ENCODE peak calls at places on chromosomes 4 and X, in four cellular contexts. One of them, this sample, is unnamed.

GRCh38 chrX:148536961-148537360 is 36.5 kb downstream of the AFF2 start:
- DNase-seq in K562: no peak
- DNase-seq in A549: no peak
- DNase-seq in GM12878: no peak
- DNase-seq in this sample: no peak

GRCh38 chr4:81550005-81550896 is 78.5 kb upstream of the RASGEF1B start:
- DNase-seq in A549: no peak
- DNase-seq in K562: no peak
- DNase-seq in GM12878: no peak
- DNase-seq in this sample: no peak

GRCh38 chr4:37909690-37910486 is 19.0 kb downstream of the TBC1D1 start:
- DNase-seq in A549: no peak
- DNase-seq in K562: no peak
- DNase-seq in GM12878: no peak
- DNase-seq in this sample: no peak

GRCh38 chr4:152680988-152681731 is 1.4 kb upstream of the TMEM154 start:
- DNase-seq in A549: peak; percentile 38
- DNase-seq in K562: no peak
- DNase-seq in GM12878: no peak
- DNase-seq in this sample: peak; percentile 59

GRCh38 chrX:397575-397974 is 10.9 kb upstream of the PPP2R3B start:
- DNase-seq in K562: no peak
- DNase-seq in GM12878: no peak
- DNase-seq in A549: no peak
- DNase-seq in this sample: peak; percentile 46

GRCh38 chrX:11781734-11782370 is 23.8 kb downstream of the MSL3 start:
- DNase-seq in A549: no peak
- DNase-seq in GM12878: no peak
- DNase-seq in K562: peak; percentile 7
- DNase-seq in this sample: no peak

GRCh38 chr4:106149911-106150310 is 166.1 kb downstream of the TBCK start:
- DNase-seq in A549: no peak
- DNase-seq in GM12878: no peak
- DNase-seq in K562: no peak
- DNase-seq in this sample: no peak

GRCh38 chrX:41889317-41890025 is 33.9 kb downstream of the CASK start:
- DNase-seq in GM12878: no peak
- DNase-seq in K562: no peak
- DNase-seq in A549: peak; percentile 61
- DNase-seq in this sample: peak; percentile 58

GRCh38 chr4:107828315-107828714 is 3.6 kb downstream of the SGMS2 start:
- DNase-seq in K562: no peak
- DNase-seq in A549: no peak
- DNase-seq in GM12878: no peak
- DNase-seq in this sample: no peak

GRCh38 chr4:92334716-92335350 is 31.1 kb downstream of the GRID2 start:
- DNase-seq in A549: no peak
- DNase-seq in GM12878: no peak
- DNase-seq in K562: no peak
- DNase-seq in this sample: no peak

GRCh38 chr4:186719925-186720694 is 3.5 kb downstream of the FAT1 start:
- DNase-seq in A549: peak; percentile 81
- DNase-seq in GM12878: no peak
- DNase-seq in K562: peak; percentile 73
- DNase-seq in this sample: no peak

GRCh38 chr4:54930226-54930625 is 195.2 kb downstream of the KDR start:
- DNase-seq in K562: no peak
- DNase-seq in A549: no peak
- DNase-seq in GM12878: no peak
- DNase-seq in this sample: peak; percentile 31

GRCh38 chrX:139495324-139495723 is 35.2 kb upstream of the F9 start:
- DNase-seq in GM12878: no peak
- DNase-seq in A549: no peak
- DNase-seq in K562: no peak
- DNase-seq in this sample: no peak

GRCh38 chr4:15918484-15919129 is 19.9 kb downstream of the FGFBP1 start:
- DNase-seq in K562: no peak
- DNase-seq in A549: no peak
- DNase-seq in GM12878: no peak
- DNase-seq in this sample: no peak

GRCh38 chr4:67234296-67234695 is 311.0 kb downstream of the CENPC start:
- DNase-seq in GM12878: no peak
- DNase-seq in K562: no peak
- DNase-seq in A549: no peak
- DNase-seq in this sample: no peak

GRCh38 chrX:129116651-129117050 is 406.6 kb downstream of the SMARCA1 start:
- DNase-seq in A549: no peak
- DNase-seq in GM12878: no peak
- DNase-seq in K562: no peak
- DNase-seq in this sample: no peak

GRCh38 chrX:154043003-154043402 is 23.3 kb upstream of the IRAK1 start:
- DNase-seq in K562: no peak
- DNase-seq in A549: no peak
- DNase-seq in GM12878: no peak
- DNase-seq in this sample: peak; percentile 64

GRCh38 chrX:57119416-57119815 is 1.9 kb downstream of the SPIN2B start:
- DNase-seq in K562: no peak
- DNase-seq in GM12878: no peak
- DNase-seq in A549: no peak
- DNase-seq in this sample: no peak

GRCh38 chrX:155235891-155236290 is 19.6 kb downstream of the VBP1 start:
- DNase-seq in A549: no peak
- DNase-seq in K562: no peak
- DNase-seq in GM12878: no peak
- DNase-seq in this sample: no peak

GRCh38 chrX:71922697-71923096 is 12.1 kb downstream of the NHSL2 start:
- DNase-seq in K562: no peak
- DNase-seq in GM12878: no peak
- DNase-seq in A549: no peak
- DNase-seq in this sample: no peak

GRCh38 chr4:159224412-159224811 is 121.5 kb downstream of the RAPGEF2 start:
- DNase-seq in K562: no peak
- DNase-seq in A549: no peak
- DNase-seq in GM12878: no peak
- DNase-seq in this sample: no peak

GRCh38 chrX:147800663-147801062 is 111.1 kb upstream of the FMR1 start:
- DNase-seq in GM12878: no peak
- DNase-seq in A549: no peak
- DNase-seq in K562: no peak
- DNase-seq in this sample: no peak

GRCh38 chrX:614136-614535 is 16.5 kb upstream of the SHOX start:
- DNase-seq in A549: no peak
- DNase-seq in GM12878: no peak
- DNase-seq in K562: no peak
- DNase-seq in this sample: no peak

GRCh38 chrX:68534696-68535095 is 35.8 kb downstream of the YIPF6 start:
- DNase-seq in K562: no peak
- DNase-seq in A549: no peak
- DNase-seq in GM12878: no peak
- DNase-seq in this sample: peak; percentile 12

GRCh38 chr4:40335508-40335860 is 351 bp downstream of the CHRNA9 start:
- DNase-seq in GM12878: no peak
- DNase-seq in K562: no peak
- DNase-seq in A549: peak; percentile 43
- DNase-seq in this sample: peak; percentile 37

GRCh38 chrX:147763131-147763530 is 148.6 kb upstream of the FMR1 start:
- DNase-seq in A549: no peak
- DNase-seq in K562: no peak
- DNase-seq in GM12878: no peak
- DNase-seq in this sample: no peak

GRCh38 chr4:24780936-24781538 is 14.3 kb upstream of the SOD3 start:
- DNase-seq in K562: no peak
- DNase-seq in GM12878: no peak
- DNase-seq in A549: no peak
- DNase-seq in this sample: no peak

GRCh38 chr4:24777528-24777927 is 17.8 kb upstream of the SOD3 start:
- DNase-seq in GM12878: no peak
- DNase-seq in K562: no peak
- DNase-seq in A549: no peak
- DNase-seq in this sample: no peak

GRCh38 chr4:24775750-24776149 is 19.6 kb upstream of the SOD3 start:
- DNase-seq in K562: no peak
- DNase-seq in A549: no peak
- DNase-seq in GM12878: no peak
- DNase-seq in this sample: no peak

GRCh38 chr4:24775209-24775608 is 20.2 kb upstream of the SOD3 start:
- DNase-seq in GM12878: no peak
- DNase-seq in K562: no peak
- DNase-seq in A549: no peak
- DNase-seq in this sample: peak; percentile 55

GRCh38 chr4:24778427-24779225 is 16.7 kb upstream of the SOD3 start:
- DNase-seq in A549: no peak
- DNase-seq in K562: no peak
- DNase-seq in GM12878: no peak
- DNase-seq in this sample: peak; percentile 98
- TF ChIP-seq SMC3 in A549: no peak
- TF ChIP-seq SMC3 in K562: no peak
- TF ChIP-seq SMC3 in GM12878: no peak
- TF ChIP-seq SMC3 in this sample: no peak

DNA sequence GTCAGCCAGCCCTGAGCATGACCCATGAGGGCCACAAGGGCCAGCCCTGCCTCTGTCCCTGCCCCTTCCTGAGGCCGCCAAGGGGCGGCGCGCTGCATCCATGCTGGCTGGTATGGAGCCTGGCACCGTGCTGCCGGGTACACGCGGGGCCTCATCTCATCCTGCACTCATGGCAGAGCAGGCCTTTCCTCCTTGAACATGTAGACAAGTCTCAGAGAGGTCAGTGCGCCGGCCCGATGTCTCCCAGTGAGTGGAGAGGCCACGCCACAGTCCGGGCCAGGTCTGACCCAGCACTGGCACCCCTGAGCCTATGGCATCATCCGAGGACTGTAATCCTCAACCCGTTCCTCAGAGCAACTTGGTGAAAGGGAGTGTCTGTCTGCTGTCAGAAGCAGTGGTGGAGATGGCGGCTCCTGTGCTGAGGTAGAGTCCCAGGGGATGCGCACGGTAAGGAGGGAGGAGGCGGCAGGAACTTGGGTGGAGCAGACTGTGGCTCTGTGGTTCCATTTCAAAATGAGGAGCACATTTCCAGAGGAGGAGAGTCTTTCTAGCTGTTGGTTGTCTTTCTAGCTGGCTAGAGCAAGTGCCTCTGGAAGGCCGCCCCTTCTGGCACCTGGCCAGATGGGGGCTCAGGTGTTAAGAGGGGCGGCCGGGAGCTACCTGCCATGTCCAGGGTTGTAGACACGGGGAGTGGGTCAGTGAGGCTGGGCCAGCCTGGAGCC is 32.8 kb downstream of the TRMT44 start:
- DNase-seq in GM12878: no peak
- DNase-seq in K562: no peak
- DNase-seq in A549: no peak
- DNase-seq in this sample: no peak
- TF ChIP-seq SMC3 in GM12878: no peak
- TF ChIP-seq SMC3 in K562: no peak
- TF ChIP-seq SMC3 in A549: no peak
- TF ChIP-seq SMC3 in this sample: peak; percentile 31

GRCh38 chr4:3765271-3766206 is 646 bp upstream of the ADRA2C start:
- DNase-seq in K562: peak; percentile 53
- DNase-seq in A549: peak; percentile 56
- DNase-seq in GM12878: no peak
- DNase-seq in this sample: peak; percentile 42

GRCh38 chr4:3766207-3766790 is at the start of gene ADRA2C:
- DNase-seq in A549: peak; percentile 33
- DNase-seq in GM12878: no peak
- DNase-seq in K562: no peak
- DNase-seq in this sample: no peak

GRCh38 chr4:3767569-3768288 is 1.5 kb downstream of the ADRA2C start:
- DNase-seq in K562: no peak
- DNase-seq in A549: peak; percentile 52
- DNase-seq in GM12878: no peak
- DNase-seq in this sample: no peak

GRCh38 chr4:3768842-3769641 is 2.9 kb downstream of the ADRA2C start:
- DNase-seq in A549: no peak
- DNase-seq in GM12878: no peak
- DNase-seq in K562: no peak
- DNase-seq in this sample: no peak

GRCh38 chr4:3766791-3767561 is 791 bp downstream of the ADRA2C start:
- DNase-seq in A549: no peak
- DNase-seq in K562: no peak
- DNase-seq in GM12878: no peak
- DNase-seq in this sample: no peak
- TF ChIP-seq SMC3 in A549: no peak
- TF ChIP-seq SMC3 in K562: no peak
- TF ChIP-seq SMC3 in GM12878: no peak
- TF ChIP-seq SMC3 in this sample: no peak

GRCh38 chrX:109890910-109891502 is 111.9 kb upstream of the TMEM164 start:
- DNase-seq in K562: peak; percentile 83
- DNase-seq in A549: peak; percentile 72
- DNase-seq in GM12878: no peak
- DNase-seq in this sample: peak; percentile 59
- TF ChIP-seq SMC3 in K562: peak; percentile 65
- TF ChIP-seq SMC3 in A549: peak; percentile 78
- TF ChIP-seq SMC3 in GM12878: peak; percentile 60
- TF ChIP-seq SMC3 in this sample: peak; percentile 61

DNA sequence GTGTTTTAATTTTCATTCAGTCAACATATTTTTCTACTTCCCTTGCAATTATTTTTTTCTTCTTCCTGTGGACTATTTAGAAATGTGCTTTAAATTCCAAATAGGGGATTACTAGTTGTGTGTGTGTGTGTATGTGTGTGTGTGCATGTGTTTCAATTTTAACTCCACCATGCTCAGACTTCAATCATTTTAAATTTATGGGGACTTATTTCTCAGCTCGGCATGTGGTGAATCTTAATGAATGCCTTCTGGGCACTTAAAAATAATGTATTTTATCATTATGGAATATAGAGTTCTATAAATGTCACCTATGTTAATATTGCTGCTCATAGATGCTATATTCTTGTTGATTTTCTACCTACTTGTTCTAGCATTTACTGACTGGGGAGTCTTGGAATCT is 465.6 kb upstream of the PRKX start:
- DNase-seq in K562: no peak
- DNase-seq in GM12878: no peak
- DNase-seq in A549: no peak
- DNase-seq in this sample: no peak
- TF ChIP-seq SMC3 in K562: no peak
- TF ChIP-seq SMC3 in GM12878: no peak
- TF ChIP-seq SMC3 in A549: no peak
- TF ChIP-seq SMC3 in this sample: no peak

GRCh38 chr4:166421556-166422156 is 548.6 kb downstream of the TLL1 start:
- DNase-seq in GM12878: no peak
- DNase-seq in K562: no peak
- DNase-seq in A549: no peak
- DNase-seq in this sample: peak; percentile 2

DNA sequence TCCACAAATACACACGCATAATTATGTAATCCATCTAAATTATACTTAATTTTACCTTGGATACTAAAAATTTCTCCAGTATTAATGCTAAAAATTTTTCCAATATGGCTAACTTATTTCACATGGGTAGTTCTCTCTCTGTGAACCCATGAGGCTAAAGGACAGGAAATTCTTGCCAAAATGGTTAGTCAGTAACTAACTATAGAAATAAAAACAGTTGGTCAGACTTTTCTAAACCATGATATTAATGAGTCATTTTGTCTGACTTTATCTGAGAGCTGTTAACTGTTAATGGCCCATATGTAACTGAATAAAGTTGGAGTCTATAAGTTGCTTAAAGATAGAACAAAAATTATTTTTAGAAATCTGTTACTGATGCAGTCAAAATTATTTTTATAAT is 549.4 kb downstream of the TLL1 start:
- DNase-seq in GM12878: no peak
- DNase-seq in A549: no peak
- DNase-seq in K562: no peak
- DNase-seq in this sample: peak; percentile 2
- TF ChIP-seq SMC3 in GM12878: no peak
- TF ChIP-seq SMC3 in A549: no peak
- TF ChIP-seq SMC3 in K562: no peak
- TF ChIP-seq SMC3 in this sample: no peak